ENCODE peak calls at places on chromosomes 11 and 22, in eight cellular contexts. M, D, P, R, S, X, Q and U are unnamed samples.

GRCh38 chr11:59510917-59511589 is at the start of gene OR4D9:
- DNase-seq in S (no peak), X (no peak), Q (no peak), D (no peak), M (no peak), R (peak; percentile 16), P (no peak), U (no peak)

GRCh38 chr11:43998308-43998707 is 49.5 kb upstream of the ACCSL start:
- DNase-seq in P (no peak), Q (no peak), D (no peak), M (no peak), R (no peak), X (no peak), S (no peak), U (no peak)

GRCh38 chr11:11081273-11081672 is 223.4 kb upstream of the ZBED5 start:
- DNase-seq in D (no peak), Q (no peak), P (no peak), X (no peak), M (no peak), S (no peak), R (no peak), U (no peak)

GRCh38 chr11:44865866-44866272 is 84.8 kb downstream of the TP53I11 start:
- DNase-seq in R (no peak), S (no peak), P (no peak), X (no peak), M (peak; percentile 88), Q (peak; percentile 83), D (no peak), U (no peak)

GRCh38 chr11:92658733-92659132 is 310.7 kb upstream of the MTNR1B start:
- DNase-seq in D (no peak), P (no peak), Q (no peak), R (no peak), S (no peak), X (no peak), M (no peak), U (no peak)

GRCh38 chr22:24427500-24428164 is at the start of gene ADORA2A:
- DNase-seq in R (peak; percentile 83), S (no peak), M (no peak), Q (peak; percentile 70), P (no peak), X (no peak), D (no peak), U (no peak)

GRCh38 chr11:121553806-121554205 is 101.0 kb upstream of the SORL1-AS1 start:
- DNase-seq in D (no peak), X (no peak), P (no peak), S (no peak), M (peak; percentile 72), R (no peak), Q (no peak), U (peak; percentile 10)

GRCh38 chr11:61650781-61651571 is 29.2 kb upstream of the DAGLA start:
- DNase-seq in D (no peak), Q (no peak), X (no peak), S (no peak), M (no peak), P (no peak), R (no peak), U (no peak)

GRCh38 chr22:47196493-47196849 is 434.0 kb downstream of the TBC1D22A start:
- DNase-seq in M (no peak), S (no peak), X (no peak), Q (no peak), P (no peak), D (no peak), R (no peak), U (no peak)

GRCh38 chr22:44024288-44024908 is at the start of gene PARVB:
- DNase-seq in X (no peak), Q (peak; percentile 69), M (no peak), D (peak; percentile 26), P (no peak), S (no peak), R (no peak), U (peak; percentile 47)

GRCh38 chr11:34395916-34396555 is 38.2 kb upstream of the ABTB2 start:
- DNase-seq in Q (no peak), S (no peak), X (peak; percentile 25), R (no peak), D (no peak), M (no peak), P (peak; percentile 73), U (no peak)

GRCh38 chr11:19185516-19186052 is 16.2 kb downstream of the CSRP3 start:
- DNase-seq in D (no peak), Q (no peak), P (no peak), M (no peak), X (no peak), R (no peak), S (no peak), U (no peak)

GRCh38 chr22:17483670-17484372 is 79.5 kb upstream of the SLC25A18 start:
- DNase-seq in M (no peak), S (no peak), D (no peak), X (no peak), Q (no peak), P (no peak), R (no peak), U (no peak)

GRCh38 chr11:127330044-127330443 is 329.5 kb upstream of the KIRREL3 start:
- DNase-seq in M (no peak), S (no peak), X (no peak), P (no peak), D (no peak), Q (no peak), R (no peak), U (no peak)

GRCh38 chr11:70007796-70008195 is 70.3 kb upstream of the ANO1 start:
- DNase-seq in Q (no peak), D (no peak), M (no peak), P (no peak), R (no peak), S (no peak), X (no peak), U (no peak)

GRCh38 chr11:33912405-33913361 is 20.8 kb upstream of the LMO2 start:
- DNase-seq in R (no peak), D (no peak), M (peak; percentile 34), S (no peak), P (peak; percentile 83), X (peak; percentile 51), Q (peak; percentile 61), U (peak; percentile 86)

GRCh38 chr11:1729692-1730011 is 20.7 kb downstream of the IFITM10 start:
- DNase-seq in M (no peak), R (no peak), Q (no peak), D (no peak), S (peak; percentile 53), P (no peak), X (no peak), U (no peak)

GRCh38 chr11:17171916-17172315 is 35.9 kb downstream of the PIK3C2A start:
- DNase-seq in M (no peak), D (no peak), S (no peak), P (peak; percentile 3), Q (no peak), X (no peak), R (no peak), U (no peak)

GRCh38 chr11:608751-609354 is 6.9 kb downstream of the IRF7 start:
- DNase-seq in X (no peak), Q (no peak), S (no peak), R (no peak), P (no peak), D (no peak), M (no peak), U (no peak)

GRCh38 chr11:34653851-34654490 is 33.1 kb downstream of the EHF start:
- DNase-seq in M (no peak), Q (no peak), X (peak; percentile 92), S (no peak), R (no peak), P (peak; percentile 87), D (no peak), U (peak; percentile 100)

GRCh38 chr11:9747229-9747628 is 83.4 kb downstream of the SWAP70 start:
- DNase-seq in X (no peak), M (no peak), Q (no peak), D (no peak), P (no peak), R (no peak), S (no peak), U (no peak)

GRCh38 chr22:18070556-18071306 is 7.1 kb upstream of the PEX26 start:
- DNase-seq in R (no peak), X (no peak), M (no peak), D (no peak), S (no peak), P (no peak), Q (no peak), U (no peak)

GRCh38 chr22:49258107-49259010 is 569.3 kb downstream of the BRD1 start:
- DNase-seq in Q (no peak), S (peak; percentile 73), P (no peak), M (no peak), D (no peak), R (no peak), X (no peak), U (no peak)

GRCh38 chr11:133515075-133515474 is 17.2 kb downstream of the OPCML start:
- DNase-seq in X (no peak), R (no peak), S (no peak), M (peak; percentile 49), Q (no peak), D (no peak), P (no peak), U (no peak)

GRCh38 chr22:20436309-20437252 is 1.0 kb downstream of the SCARF2 start:
- DNase-seq in D (no peak), P (peak; percentile 13), M (no peak), Q (peak; percentile 60), R (peak; percentile 40), S (no peak), X (no peak), U (peak; percentile 17)

GRCh38 chr11:95516786-95517185 is 272.8 kb downstream of the FAM76B start:
- DNase-seq in S (no peak), Q (no peak), M (no peak), X (no peak), P (peak; percentile 82), R (no peak), D (no peak), U (no peak)

GRCh38 chr11:131037873-131038272 is 121.6 kb upstream of the SNX19 start:
- DNase-seq in S (no peak), M (no peak), Q (no peak), D (no peak), P (no peak), R (no peak), X (no peak), U (peak; percentile 17)

GRCh38 chr22:12601870-12602779 is 2925.9 kb upstream of the OR11H1 start:
- DNase-seq in M (no peak), R (no peak), S (peak; percentile 91), P (no peak), Q (peak; percentile 62), X (no peak), D (no peak), U (no peak)

GRCh38 chr22:42324991-42325710 is 54.7 kb upstream of the TCF20 start:
- DNase-seq in D (no peak), P (no peak), R (no peak), M (peak; percentile 53), Q (no peak), S (no peak), X (no peak), U (no peak)

GRCh38 chr22:40265783-40266182 is 80.5 kb upstream of the ADSL start:
- DNase-seq in R (no peak), P (no peak), Q (no peak), M (no peak), D (no peak), S (no peak), X (no peak), U (no peak)

GRCh38 chr22:24894998-24895397 is 51.5 kb downstream of the LHFPL7 start:
- DNase-seq in Q (peak; percentile 86), R (no peak), M (peak; percentile 73), P (peak; percentile 8), S (peak; percentile 88), D (no peak), X (peak; percentile 7), U (no peak)

GRCh38 chr11:120248551-120249278 is 8.8 kb downstream of the POU2F3 start:
- DNase-seq in Q (no peak), M (no peak), P (peak; percentile 42), D (no peak), R (no peak), X (no peak), S (no peak), U (peak; percentile 51)

GRCh38 chr22:22388494-22388893 is 120.0 kb downstream of the ZNF280B start:
- DNase-seq in P (no peak), Q (no peak), S (no peak), D (no peak), R (no peak), X (no peak), M (no peak), U (no peak)

GRCh38 chr11:2518983-2519340 is 74.2 kb downstream of the KCNQ1 start:
- DNase-seq in X (no peak), Q (no peak), D (no peak), M (no peak), R (no peak), P (no peak), S (peak; percentile 86), U (no peak)